ENCODE peak calls at places on chromosomes 3 and 15, in nine cellular contexts. One of them, this sample, is unnamed.

GRCh38 chr15:101027273-101027901 is 108.2 kb downstream of the LRRK1 start:
- DNase-seq in neuronal stem cell: no peak
- DNase-seq in Caco-2: no peak
- DNase-seq in GM12865: no peak
- DNase-seq in mucosa of descending colon: peak
- DNase-seq in fibroblast of the aortic adventitia: no peak
- DNase-seq in WERI-Rb-1: peak
- DNase-seq in H7: no peak
- DNase-seq in upper lobe of right lung: peak
- DNase-seq in this sample: no peak

GRCh38 chr3:116579843-116580242 is 129.7 kb upstream of the TUSC7 start:
- DNase-seq in Caco-2: peak
- DNase-seq in fibroblast of the aortic adventitia: no peak
- DNase-seq in WERI-Rb-1: no peak
- DNase-seq in upper lobe of right lung: no peak
- DNase-seq in GM12865: peak
- DNase-seq in H7: no peak
- DNase-seq in neuronal stem cell: peak
- DNase-seq in mucosa of descending colon: no peak
- DNase-seq in this sample: no peak

GRCh38 chr15:101193063-101193712 is 58.7 kb downstream of the CHSY1 start:
- DNase-seq in H7: peak
- DNase-seq in WERI-Rb-1: no peak
- DNase-seq in fibroblast of the aortic adventitia: peak
- DNase-seq in GM12865: no peak
- DNase-seq in neuronal stem cell: no peak
- DNase-seq in upper lobe of right lung: no peak
- DNase-seq in mucosa of descending colon: no peak
- DNase-seq in Caco-2: no peak
- DNase-seq in this sample: no peak

GRCh38 chr3:132660745-132661067 is 577 bp downstream of the UBA5 start:
- DNase-seq in H7: no peak
- DNase-seq in upper lobe of right lung: no peak
- DNase-seq in Caco-2: no peak
- DNase-seq in WERI-Rb-1: no peak
- DNase-seq in fibroblast of the aortic adventitia: no peak
- DNase-seq in GM12865: no peak
- DNase-seq in mucosa of descending colon: no peak
- DNase-seq in neuronal stem cell: no peak
- DNase-seq in this sample: no peak

GRCh38 chr3:36060950-36061349 is 319.4 kb upstream of the STAC start:
- DNase-seq in GM12865: no peak
- DNase-seq in upper lobe of right lung: no peak
- DNase-seq in H7: no peak
- DNase-seq in neuronal stem cell: no peak
- DNase-seq in Caco-2: no peak
- DNase-seq in fibroblast of the aortic adventitia: no peak
- DNase-seq in WERI-Rb-1: no peak
- DNase-seq in mucosa of descending colon: no peak
- DNase-seq in this sample: no peak

GRCh38 chr3:119034256-119035013 is at the start of gene IGSF11:
- DNase-seq in WERI-Rb-1: peak
- DNase-seq in neuronal stem cell: peak
- DNase-seq in Caco-2: peak
- DNase-seq in fibroblast of the aortic adventitia: peak
- DNase-seq in H7: peak
- DNase-seq in GM12865: peak
- DNase-seq in mucosa of descending colon: peak
- DNase-seq in upper lobe of right lung: peak
- DNase-seq in this sample: peak

GRCh38 chr3:163266731-163267130 is 1770.1 kb downstream of the OTOL1 start:
- DNase-seq in H7: no peak
- DNase-seq in upper lobe of right lung: no peak
- DNase-seq in mucosa of descending colon: no peak
- DNase-seq in neuronal stem cell: no peak
- DNase-seq in Caco-2: no peak
- DNase-seq in WERI-Rb-1: no peak
- DNase-seq in GM12865: no peak
- DNase-seq in fibroblast of the aortic adventitia: no peak
- DNase-seq in this sample: no peak

GRCh38 chr15:22880981-22881738 is 42.7 kb downstream of the NIPA2 start:
- DNase-seq in neuronal stem cell: no peak
- DNase-seq in WERI-Rb-1: no peak
- DNase-seq in mucosa of descending colon: no peak
- DNase-seq in fibroblast of the aortic adventitia: no peak
- DNase-seq in H7: no peak
- DNase-seq in GM12865: no peak
- DNase-seq in Caco-2: no peak
- DNase-seq in upper lobe of right lung: no peak
- DNase-seq in this sample: no peak

GRCh38 chr15:101088788-101089578 is 162.9 kb downstream of the CHSY1 start:
- DNase-seq in WERI-Rb-1: peak
- DNase-seq in neuronal stem cell: peak
- DNase-seq in fibroblast of the aortic adventitia: peak
- DNase-seq in upper lobe of right lung: peak
- DNase-seq in H7: peak
- DNase-seq in Caco-2: peak
- DNase-seq in mucosa of descending colon: peak
- DNase-seq in GM12865: peak
- DNase-seq in this sample: peak

GRCh38 chr3:11185564-11186317 is 31.4 kb downstream of the HRH1 start:
- DNase-seq in fibroblast of the aortic adventitia: peak
- DNase-seq in H7: no peak
- DNase-seq in WERI-Rb-1: no peak
- DNase-seq in upper lobe of right lung: peak
- DNase-seq in Caco-2: peak
- DNase-seq in GM12865: no peak
- DNase-seq in neuronal stem cell: no peak
- DNase-seq in mucosa of descending colon: peak
- DNase-seq in this sample: no peak

GRCh38 chr3:35523838-35524237 is 115.5 kb upstream of the ARPP21 start:
- DNase-seq in GM12865: no peak
- DNase-seq in Caco-2: peak
- DNase-seq in H7: no peak
- DNase-seq in WERI-Rb-1: no peak
- DNase-seq in upper lobe of right lung: no peak
- DNase-seq in fibroblast of the aortic adventitia: peak
- DNase-seq in neuronal stem cell: no peak
- DNase-seq in mucosa of descending colon: no peak
- DNase-seq in this sample: no peak

GRCh38 chr15:64566629-64567427 is 106.5 kb downstream of the ZNF609 start:
- DNase-seq in Caco-2: peak
- DNase-seq in upper lobe of right lung: no peak
- DNase-seq in neuronal stem cell: no peak
- DNase-seq in mucosa of descending colon: no peak
- DNase-seq in WERI-Rb-1: peak
- DNase-seq in fibroblast of the aortic adventitia: no peak
- DNase-seq in H7: no peak
- DNase-seq in GM12865: no peak
- DNase-seq in this sample: no peak

GRCh38 chr3:185656321-185656840 is 70.3 kb downstream of the SENP2 start:
- DNase-seq in Caco-2: no peak
- DNase-seq in mucosa of descending colon: no peak
- DNase-seq in H7: no peak
- DNase-seq in GM12865: no peak
- DNase-seq in upper lobe of right lung: no peak
- DNase-seq in WERI-Rb-1: no peak
- DNase-seq in fibroblast of the aortic adventitia: peak
- DNase-seq in neuronal stem cell: no peak
- DNase-seq in this sample: no peak

GRCh38 chr15:63048115-63048985 is 5.8 kb downstream of the TPM1 start:
- DNase-seq in upper lobe of right lung: peak
- DNase-seq in WERI-Rb-1: peak
- DNase-seq in GM12865: peak
- DNase-seq in H7: peak
- DNase-seq in mucosa of descending colon: peak
- DNase-seq in fibroblast of the aortic adventitia: peak
- DNase-seq in Caco-2: peak
- DNase-seq in neuronal stem cell: peak
- DNase-seq in this sample: peak

GRCh38 chr3:10503217-10503796 is 2.1 kb downstream of the ATP2B2 start:
- DNase-seq in fibroblast of the aortic adventitia: no peak
- DNase-seq in WERI-Rb-1: no peak
- DNase-seq in mucosa of descending colon: no peak
- DNase-seq in H7: no peak
- DNase-seq in GM12865: no peak
- DNase-seq in upper lobe of right lung: no peak
- DNase-seq in Caco-2: no peak
- DNase-seq in neuronal stem cell: no peak
- DNase-seq in this sample: no peak

GRCh38 chr15:67827561-67828378 is 2.5 kb downstream of the SKOR1 start:
- DNase-seq in Caco-2: no peak
- DNase-seq in upper lobe of right lung: peak
- DNase-seq in neuronal stem cell: no peak
- DNase-seq in mucosa of descending colon: no peak
- DNase-seq in fibroblast of the aortic adventitia: no peak
- DNase-seq in GM12865: no peak
- DNase-seq in H7: peak
- DNase-seq in WERI-Rb-1: no peak
- DNase-seq in this sample: no peak

GRCh38 chr15:45180201-45180600 is 7.6 kb downstream of the SHF start:
- DNase-seq in Caco-2: no peak
- DNase-seq in GM12865: no peak
- DNase-seq in neuronal stem cell: no peak
- DNase-seq in mucosa of descending colon: no peak
- DNase-seq in H7: peak
- DNase-seq in fibroblast of the aortic adventitia: no peak
- DNase-seq in upper lobe of right lung: no peak
- DNase-seq in WERI-Rb-1: no peak
- DNase-seq in this sample: no peak

DNA sequence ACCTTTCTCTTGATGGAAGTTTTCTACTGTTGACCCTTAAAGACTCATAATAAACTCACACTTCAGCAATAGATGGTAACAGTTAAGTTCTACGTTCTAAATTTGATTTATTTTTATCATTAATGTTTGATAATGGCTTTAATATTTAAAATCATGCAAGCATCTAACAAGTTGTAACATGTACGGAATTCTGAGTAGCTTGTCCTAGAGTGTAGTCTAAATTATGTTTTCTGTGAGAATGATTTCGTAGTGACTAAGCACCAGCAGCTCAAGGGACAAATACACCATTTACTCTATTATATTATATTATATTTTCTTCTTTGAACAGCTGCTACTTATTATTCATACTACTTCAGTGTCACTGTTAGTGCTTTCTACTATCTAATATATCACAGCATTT is 345.6 kb downstream of the NLGN1 start:
- DNase-seq in GM12865: no peak
- DNase-seq in mucosa of descending colon: no peak
- DNase-seq in H7: no peak
- DNase-seq in Caco-2: no peak
- DNase-seq in WERI-Rb-1: no peak
- DNase-seq in neuronal stem cell: no peak
- DNase-seq in upper lobe of right lung: no peak
- DNase-seq in fibroblast of the aortic adventitia: peak
- DNase-seq in this sample: no peak
- H3K4me3 ChIP-seq in GM12865: no peak
- H3K4me3 ChIP-seq in mucosa of descending colon: no peak
- H3K4me3 ChIP-seq in H7: no peak
- H3K4me3 ChIP-seq in Caco-2: no peak
- H3K4me3 ChIP-seq in WERI-Rb-1: no peak
- H3K4me3 ChIP-seq in neuronal stem cell: no peak
- H3K4me3 ChIP-seq in upper lobe of right lung: no peak
- H3K4me3 ChIP-seq in fibroblast of the aortic adventitia: no peak
- H3K4me3 ChIP-seq in this sample: no peak

GRCh38 chr3:164741869-164742268 is 336.4 kb downstream of the SI start:
- DNase-seq in fibroblast of the aortic adventitia: no peak
- DNase-seq in upper lobe of right lung: no peak
- DNase-seq in H7: no peak
- DNase-seq in mucosa of descending colon: no peak
- DNase-seq in GM12865: no peak
- DNase-seq in neuronal stem cell: no peak
- DNase-seq in WERI-Rb-1: no peak
- DNase-seq in Caco-2: no peak
- DNase-seq in this sample: no peak

GRCh38 chr3:164732166-164732565 is 346.1 kb downstream of the SI start:
- DNase-seq in neuronal stem cell: no peak
- DNase-seq in WERI-Rb-1: no peak
- DNase-seq in GM12865: no peak
- DNase-seq in H7: no peak
- DNase-seq in Caco-2: no peak
- DNase-seq in mucosa of descending colon: no peak
- DNase-seq in fibroblast of the aortic adventitia: no peak
- DNase-seq in upper lobe of right lung: no peak
- DNase-seq in this sample: no peak

DNA sequence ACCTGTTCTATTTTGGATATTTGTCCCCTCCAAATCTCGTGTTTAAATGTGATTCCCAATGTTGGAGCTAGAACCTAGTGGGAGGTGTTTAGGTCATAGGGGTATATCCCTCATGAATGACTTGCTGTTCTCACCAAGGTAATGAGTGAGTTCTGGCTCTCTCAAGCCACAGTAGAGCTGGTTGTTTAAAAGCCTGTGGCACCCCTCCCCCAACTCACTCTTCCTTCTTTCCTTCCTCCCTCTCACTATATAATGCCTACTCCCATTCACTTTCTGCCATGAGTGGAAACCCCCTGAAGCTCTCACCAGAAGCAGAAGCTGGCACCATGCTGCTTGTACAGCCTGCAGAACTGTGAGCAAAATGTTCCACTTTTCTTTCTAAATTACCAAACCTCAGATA is 341.1 kb downstream of the SI start:
- DNase-seq in GM12865: no peak
- DNase-seq in WERI-Rb-1: no peak
- DNase-seq in fibroblast of the aortic adventitia: no peak
- DNase-seq in Caco-2: no peak
- DNase-seq in neuronal stem cell: no peak
- DNase-seq in upper lobe of right lung: no peak
- DNase-seq in H7: no peak
- DNase-seq in mucosa of descending colon: no peak
- DNase-seq in this sample: no peak
- H3K4me3 ChIP-seq in GM12865: no peak
- H3K4me3 ChIP-seq in WERI-Rb-1: no peak
- H3K4me3 ChIP-seq in fibroblast of the aortic adventitia: no peak
- H3K4me3 ChIP-seq in Caco-2: no peak
- H3K4me3 ChIP-seq in neuronal stem cell: no peak
- H3K4me3 ChIP-seq in upper lobe of right lung: no peak
- H3K4me3 ChIP-seq in H7: no peak
- H3K4me3 ChIP-seq in mucosa of descending colon: no peak
- H3K4me3 ChIP-seq in this sample: no peak

GRCh38 chr3:179449621-179450020 is 1.6 kb downstream of the GNB4 start:
- DNase-seq in Caco-2: no peak
- DNase-seq in upper lobe of right lung: no peak
- DNase-seq in H7: no peak
- DNase-seq in WERI-Rb-1: no peak
- DNase-seq in mucosa of descending colon: no peak
- DNase-seq in fibroblast of the aortic adventitia: peak
- DNase-seq in neuronal stem cell: no peak
- DNase-seq in GM12865: no peak
- DNase-seq in this sample: no peak
- H3K4me3 ChIP-seq in Caco-2: no peak
- H3K4me3 ChIP-seq in upper lobe of right lung: peak
- H3K4me3 ChIP-seq in H7: no peak
- H3K4me3 ChIP-seq in WERI-Rb-1: no peak
- H3K4me3 ChIP-seq in mucosa of descending colon: no peak
- H3K4me3 ChIP-seq in fibroblast of the aortic adventitia: peak
- H3K4me3 ChIP-seq in neuronal stem cell: no peak
- H3K4me3 ChIP-seq in GM12865: peak
- H3K4me3 ChIP-seq in this sample: no peak

DNA sequence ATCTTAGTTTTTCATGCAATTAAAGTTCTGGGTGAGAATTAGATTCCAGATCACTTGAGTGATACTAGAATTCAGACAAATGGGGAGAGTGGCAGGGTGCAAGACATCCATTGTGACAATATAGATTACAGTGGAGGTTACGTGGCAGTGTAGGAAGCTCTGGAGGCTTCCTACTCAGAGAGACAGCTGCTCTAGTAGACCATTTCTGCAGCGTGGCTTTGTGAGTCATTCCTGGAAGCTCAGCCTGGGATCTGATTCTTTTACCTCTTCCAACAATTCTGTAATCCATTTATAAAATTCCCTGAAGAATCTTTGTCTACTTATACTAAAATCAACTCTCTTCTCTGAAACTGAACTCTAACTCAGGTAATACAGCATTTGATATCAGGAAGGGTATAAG is 90.4 kb upstream of the ASB14 start:
- DNase-seq in Caco-2: no peak
- DNase-seq in WERI-Rb-1: no peak
- DNase-seq in GM12865: no peak
- DNase-seq in fibroblast of the aortic adventitia: peak
- DNase-seq in mucosa of descending colon: no peak
- DNase-seq in H7: no peak
- DNase-seq in upper lobe of right lung: no peak
- DNase-seq in neuronal stem cell: no peak
- DNase-seq in this sample: no peak
- H3K4me3 ChIP-seq in Caco-2: no peak
- H3K4me3 ChIP-seq in WERI-Rb-1: no peak
- H3K4me3 ChIP-seq in GM12865: no peak
- H3K4me3 ChIP-seq in fibroblast of the aortic adventitia: no peak
- H3K4me3 ChIP-seq in mucosa of descending colon: no peak
- H3K4me3 ChIP-seq in H7: no peak
- H3K4me3 ChIP-seq in upper lobe of right lung: no peak
- H3K4me3 ChIP-seq in neuronal stem cell: no peak
- H3K4me3 ChIP-seq in this sample: no peak